ENCODE peak calls at places on chromosomes 7 and 10, in four cellular contexts. W, X, J and K are unnamed samples.

GRCh38 chr10:16030562-16030961 is 170.3 kb upstream of the MINDY3 start:
- DNase-seq in X (no peak), W (no peak), J (no peak), K (no peak)

GRCh38 chr7:590731-591551 is 71.3 kb upstream of the PDGFA start:
- DNase-seq in W (peak), X (no peak), J (no peak), K (no peak)

GRCh38 chr10:26697922-26698608 is 564 bp downstream of the PDSS1 start:
- DNase-seq in J (peak), X (no peak), W (no peak), K (no peak)

GRCh38 chr7:42914009-42914725 is 2.3 kb upstream of the C7orf25 start:
- DNase-seq in X (peak), J (no peak), W (no peak), K (no peak)

GRCh38 chr7:91005024-91005423 is 259.2 kb upstream of the FZD1 start:
- DNase-seq in W (no peak), X (no peak), J (no peak), K (peak)

GRCh38 chr10:91564508-91564907 is 68.4 kb downstream of the PPP1R3C start:
- DNase-seq in W (no peak), J (no peak), X (no peak), K (no peak)

GRCh38 chr10:122010405-122011050 is 21.6 kb downstream of the TACC2 start:
- DNase-seq in W (no peak), J (no peak), X (no peak), K (no peak)

GRCh38 chr7:116517626-116518025 is 7.2 kb upstream of the CAV1 start:
- DNase-seq in X (no peak), J (no peak), W (no peak), K (no peak)

GRCh38 chr7:29239638-29240037 is 45.1 kb downstream of the CHN2 start:
- DNase-seq in W (no peak), X (no peak), J (peak), K (no peak)

GRCh38 chr10:31353574-31353973 is 34.6 kb downstream of the ZEB1 start:
- DNase-seq in X (peak), W (no peak), J (no peak), K (no peak)

GRCh38 chr7:157558061-157558460 is 221.3 kb downstream of the DNAJB6 start:
- DNase-seq in X (no peak), J (no peak), W (peak), K (peak)

GRCh38 chr10:24196426-24197039 is 12.4 kb upstream of the KIAA1217 start:
- DNase-seq in X (no peak), J (peak), W (peak), K (peak)

GRCh38 chr10:99337261-99337905 is 8.2 kb downstream of the CNNM1 start:
- DNase-seq in W (no peak), J (peak), X (no peak), K (peak)

GRCh38 chr7:138002828-138003189 is 923 bp upstream of the CREB3L2 start:
- DNase-seq in X (no peak), J (no peak), W (no peak), K (no peak)

GRCh38 chr7:47690902-47691558 is 109.1 kb upstream of the TNS3 start:
- DNase-seq in W (no peak), J (no peak), X (peak), K (no peak)

GRCh38 chr7:45601094-45601493 is 26.9 kb downstream of the ADCY1 start:
- DNase-seq in J (no peak), W (no peak), X (no peak), K (peak)

GRCh38 chr7:131738066-131738465 is 181.6 kb upstream of the PODXL start:
- DNase-seq in J (no peak), X (no peak), W (no peak), K (peak)

GRCh38 chr10:59036311-59037017 is 140.0 kb upstream of the PHYHIPL start:
- DNase-seq in X (no peak), J (no peak), W (no peak), K (no peak)

GRCh38 chr10:66215921-66216320 is 709.9 kb upstream of the LRRTM3 start:
- DNase-seq in X (no peak), J (no peak), W (no peak), K (no peak)

GRCh38 chr10:79059859-79060379 is 8.8 kb upstream of the ZMIZ1 start:
- DNase-seq in J (no peak), X (no peak), W (peak), K (no peak)

GRCh38 chr10:103716206-103717160 is 138.9 kb downstream of the SH3PXD2A start:
- DNase-seq in W (no peak), J (peak), X (no peak), K (peak)

GRCh38 chr10:51090190-51090589 is 15.9 kb downstream of the PRKG1 start:
- DNase-seq in W (no peak), J (no peak), X (no peak), K (no peak)

GRCh38 chr10:72506474-72506873 is 119.4 kb downstream of the MICU1 start:
- DNase-seq in J (no peak), W (no peak), X (no peak), K (no peak)

GRCh38 chr10:5490698-5491464 is 8.5 kb downstream of the CALML5 start:
- DNase-seq in J (no peak), X (no peak), W (no peak), K (no peak)

GRCh38 chr7:91424372-91424771 is 160.1 kb downstream of the FZD1 start:
- DNase-seq in W (no peak), X (no peak), J (no peak), K (no peak)

GRCh38 chr7:20642171-20642570 is 26.7 kb downstream of the ABCB5 start:
- DNase-seq in X (peak), W (no peak), J (no peak), K (no peak)

GRCh38 chr7:104963991-104964385 is 50.0 kb upstream of the KMT2E start:
- DNase-seq in J (no peak), W (no peak), X (no peak), K (no peak)

GRCh38 chr7:38002689-38003088 is 82.2 kb downstream of the EPDR1 start:
- DNase-seq in X (no peak), W (no peak), J (no peak), K (no peak)

GRCh38 chr10:76070861-76071260 is 639.4 kb downstream of the LRMDA start:
- DNase-seq in J (no peak), X (no peak), W (no peak), K (no peak)

GRCh38 chr10:98611432-98611831 is 164.7 kb upstream of the HPS1 start:
- DNase-seq in X (no peak), J (peak), W (no peak), K (peak)

GRCh38 chr7:44059219-44060090 is 5.9 kb downstream of the PGAM2 start:
- DNase-seq in W (peak), X (no peak), J (no peak), K (peak)

GRCh38 chr10:68137174-68137573 is 27.9 kb downstream of the MYPN start:
- DNase-seq in W (no peak), J (no peak), X (no peak), K (no peak)

GRCh38 chr7:13879994-13880686 is 109.3 kb downstream of the ETV1 start:
- DNase-seq in X (peak), W (no peak), J (peak), K (peak)

GRCh38 chr7:36661135-36661840 is 63.0 kb downstream of the AOAH start:
- DNase-seq in J (peak), X (peak), W (no peak), K (peak)

GRCh38 chr7:6260291-6261183 is 11.9 kb downstream of the CYTH3 start:
- DNase-seq in W (no peak), X (no peak), J (no peak), K (no peak)

GRCh38 chr10:73099141-73099540 is 2.5 kb upstream of the P4HA1 start:
- DNase-seq in W (no peak), J (no peak), X (no peak), K (no peak)

GRCh38 chr7:97342512-97342911 is 225.0 kb downstream of the SDHAF3 start:
- DNase-seq in X (no peak), W (no peak), J (no peak), K (no peak)

GRCh38 chr7:8913687-8914086 is 480.3 kb downstream of the NXPH1 start:
- DNase-seq in J (peak), W (no peak), X (no peak), K (no peak)